ENCODE peak calls at places on chromosomes 7 and 10, in four cellular contexts. B, U, T and I are unnamed samples.

GRCh38 chr7:155309021-155309338 is 11.3 kb downstream of the INSIG1 start:
- DNase-seq in T (no peak), B (no peak), U (no peak), I (no peak)

GRCh38 chr7:130386876-130387275 is 6.6 kb downstream of the CPA1 start:
- DNase-seq in T (no peak), B (no peak), U (no peak), I (no peak)

GRCh38 chr10:20302033-20302432 is 485.8 kb downstream of the PLXDC2 start:
- DNase-seq in B (no peak), U (peak), T (no peak), I (no peak)

GRCh38 chr7:112400141-112400540 is 50.1 kb upstream of the IFRD1 start:
- DNase-seq in T (no peak), U (peak), B (peak), I (no peak)

GRCh38 chr7:112025556-112025955 is 180.6 kb downstream of the DOCK4 start:
- DNase-seq in U (no peak), T (no peak), B (no peak), I (no peak)

GRCh38 chr10:52283174-52283573 is 30.9 kb upstream of the DKK1 start:
- DNase-seq in U (peak), T (no peak), B (peak), I (no peak)

GRCh38 chr7:138872576-138872975 is 74.6 kb upstream of the ATP6V0A4 start:
- DNase-seq in B (peak), U (peak), T (peak), I (no peak)

GRCh38 chr10:52871191-52871843 is 98.7 kb upstream of the MBL2 start:
- DNase-seq in U (no peak), B (no peak), T (no peak), I (no peak)

GRCh38 chr10:104501449-104501848 is 139.6 kb upstream of the SORCS3 start:
- DNase-seq in U (no peak), T (no peak), B (no peak), I (no peak)

GRCh38 chr7:133755922-133756321 is 371.2 kb upstream of the LRGUK start:
- DNase-seq in B (no peak), T (no peak), U (no peak), I (no peak)

GRCh38 chr10:8874972-8875371 is 820.5 kb downstream of the GATA3 start:
- DNase-seq in T (no peak), B (no peak), U (peak), I (no peak)

GRCh38 chr10:52011113-52011512 is 303.0 kb upstream of the DKK1 start:
- DNase-seq in U (no peak), B (peak), T (no peak), I (no peak)

GRCh38 chr10:89503633-89504345 is 31.6 kb downstream of the SLC16A12 start:
- DNase-seq in U (no peak), T (no peak), B (no peak), I (no peak)

GRCh38 chr7:12884033-12884432 is 196.6 kb downstream of the ARL4A start:
- DNase-seq in U (no peak), T (no peak), B (peak), I (no peak)

GRCh38 chr10:71502221-71502620 is 105.5 kb downstream of the CDH23 start:
- DNase-seq in B (no peak), U (no peak), T (no peak), I (no peak)

GRCh38 chr7:44541-44896 is 147.9 kb upstream of the FAM20C start:
- DNase-seq in B (no peak), U (no peak), T (no peak), I (no peak)

GRCh38 chr7:43791-44540 is 148.4 kb upstream of the FAM20C start:
- DNase-seq in B (no peak), T (no peak), U (no peak), I (no peak)

GRCh38 chr7:46123-46829 is 146.1 kb upstream of the FAM20C start:
- DNase-seq in B (no peak), T (no peak), U (no peak), I (no peak)

GRCh38 chr7:45120-46090 is 147.0 kb upstream of the FAM20C start:
- DNase-seq in U (no peak), B (peak), T (no peak), I (no peak)

DNA sequence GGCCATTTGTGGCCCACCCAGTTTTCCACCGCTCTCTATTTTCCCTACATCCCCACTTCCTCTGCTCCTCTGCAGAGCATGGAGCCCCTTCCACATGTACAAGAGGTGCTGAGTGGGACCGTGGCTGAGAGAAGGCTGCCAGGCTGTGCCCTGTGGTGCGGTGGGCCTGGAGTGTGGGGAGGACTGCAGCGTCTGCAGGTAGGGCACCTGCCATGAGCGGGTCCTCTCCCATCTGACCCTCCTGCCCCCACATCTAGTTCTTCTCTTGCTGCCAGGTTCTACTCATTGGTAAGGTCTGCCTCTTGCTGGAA is 145.6 kb upstream of the FAM20C start:
- DNase-seq in B (no peak), U (no peak), T (no peak), I (no peak)
- H3K9ac ChIP-seq in B (no peak), U (no peak), T (no peak), I (no peak)

GRCh38 chr10:21929070-21929469 is 74.5 kb downstream of the DNAJC1 start:
- DNase-seq in T (no peak), B (no peak), U (peak), I (peak)
- TF ChIP-seq EZH2phosphoT487 in T (no peak), B (no peak), U (no peak), I (no peak)

DNA sequence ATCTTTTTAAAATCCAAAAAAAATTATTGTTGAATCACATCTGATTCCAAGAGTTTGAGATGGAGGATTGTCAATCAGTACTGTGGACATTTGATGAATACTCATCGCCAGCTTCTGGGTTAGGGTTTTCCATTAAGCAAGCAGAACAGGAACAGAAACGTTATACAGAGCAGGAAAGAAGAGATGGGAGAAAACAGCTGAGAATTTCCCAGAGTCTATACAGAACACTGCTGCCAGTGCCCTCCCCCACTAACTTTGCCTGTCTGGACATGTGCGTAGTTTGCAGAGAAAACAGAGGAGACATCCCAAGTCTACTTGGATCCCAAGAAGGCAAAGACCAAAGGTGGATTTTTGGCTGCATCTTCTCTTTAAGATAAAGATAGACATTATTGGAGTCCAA is 19.0 kb downstream of the C10orf90 start:
- DNase-seq in U (no peak), T (no peak), B (no peak), I (no peak)
- H3K9ac ChIP-seq in U (no peak), T (no peak), B (no peak), I (no peak)

GRCh38 chr10:133309720-133310398 is 1.1 kb downstream of the ZNF511 start:
- DNase-seq in B (no peak), T (no peak), U (peak), I (no peak)

GRCh38 chr10:133307776-133308430 is 769 bp downstream of the TUBGCP2 start:
- DNase-seq in B (peak), U (peak), T (no peak), I (peak)

GRCh38 chr10:133306941-133307379 is 1.7 kb downstream of the TUBGCP2 start:
- DNase-seq in T (no peak), B (no peak), U (no peak), I (no peak)

GRCh38 chr10:133309111-133309719 is 501 bp downstream of the ZNF511 start:
- DNase-seq in T (peak), B (peak), U (peak), I (peak)

DNA sequence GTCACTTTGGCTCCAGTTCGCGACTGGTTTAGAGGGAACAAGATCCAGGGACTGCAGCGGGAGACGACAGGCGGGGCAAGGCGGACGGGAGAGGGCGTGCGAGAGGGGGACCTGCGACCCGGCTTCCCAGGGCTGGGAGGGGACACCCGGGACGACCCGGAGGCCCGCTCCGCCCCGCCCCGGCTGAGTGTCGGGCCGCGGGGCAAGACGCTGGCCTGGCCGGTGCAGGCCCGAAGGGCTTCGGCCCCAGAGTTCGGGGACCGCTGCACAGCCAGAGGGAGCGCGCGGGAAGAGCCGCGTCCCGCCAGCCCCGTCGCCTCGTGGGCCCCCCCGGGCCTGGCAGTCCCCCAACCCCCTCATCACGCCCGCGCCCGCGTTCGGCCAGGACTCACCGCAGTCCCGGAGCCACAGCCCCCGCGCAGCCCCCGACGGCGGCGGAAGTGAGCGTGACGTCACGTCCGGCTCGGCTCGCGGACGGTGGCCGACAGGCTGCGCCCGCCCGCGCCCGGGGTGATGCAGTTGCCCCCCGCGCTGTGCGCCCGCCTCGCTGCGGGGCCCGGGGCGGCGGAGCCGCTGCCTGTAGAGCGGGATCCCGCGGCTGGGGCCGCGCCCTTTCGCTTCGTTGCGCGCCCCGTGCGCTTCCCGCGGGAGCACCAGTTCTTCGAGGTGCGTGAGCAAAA is at the start of the genes TUBGCP2 and ZNF511:
- DNase-seq in T (no peak), U (peak), B (peak), I (peak)
- TF ChIP-seq EZH2phosphoT487 in T (no peak), U (no peak), B (no peak), I (no peak)

DNA sequence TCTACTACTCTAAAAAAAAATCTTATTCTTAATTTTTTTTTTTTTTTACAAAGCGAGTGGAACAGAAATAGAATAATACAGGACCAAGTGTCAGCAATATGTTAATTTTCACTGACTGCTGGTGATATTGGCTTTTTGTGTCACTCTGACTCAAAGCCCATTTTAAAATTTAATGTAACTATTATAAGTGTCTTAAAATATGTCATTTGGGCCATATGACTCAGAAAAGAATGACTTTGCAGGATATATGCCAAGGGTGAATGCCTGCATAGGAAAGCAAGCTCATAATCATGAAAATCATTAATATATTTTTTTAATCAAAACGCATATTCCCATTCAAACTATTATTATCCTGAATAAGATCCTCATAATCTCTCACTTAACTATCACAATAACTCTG is 149.2 kb downstream of the GNAT3 start:
- DNase-seq in T (no peak), U (peak), B (peak), I (no peak)
- H3K9ac ChIP-seq in T (no peak), U (peak), B (no peak), I (no peak)

GRCh38 chr10:93160829-93161228 is 87.1 kb downstream of the CYP26A1 start:
- DNase-seq in U (peak), B (peak), T (no peak), I (no peak)
- TF ChIP-seq EZH2phosphoT487 in U (no peak), B (no peak), T (no peak), I (no peak)

GRCh38 chr7:107995184-107996071 is 7.5 kb downstream of the LAMB1 start:
- DNase-seq in U (peak), B (peak), T (no peak), I (peak)
- H3K9ac ChIP-seq in U (peak), B (peak), T (no peak), I (no peak)

GRCh38 chr10:58565256-58565655 is 52.6 kb downstream of the BICC1 start:
- DNase-seq in T (no peak), B (no peak), U (no peak), I (no peak)
- TF ChIP-seq EZH2phosphoT487 in T (no peak), B (no peak), U (no peak), I (no peak)

GRCh38 chr7:121244120-121244865 is 84.5 kb upstream of the WNT16 start:
- DNase-seq in T (no peak), B (no peak), U (no peak), I (no peak)
- H3K9ac ChIP-seq in T (no peak), B (no peak), U (no peak), I (no peak)

DNA sequence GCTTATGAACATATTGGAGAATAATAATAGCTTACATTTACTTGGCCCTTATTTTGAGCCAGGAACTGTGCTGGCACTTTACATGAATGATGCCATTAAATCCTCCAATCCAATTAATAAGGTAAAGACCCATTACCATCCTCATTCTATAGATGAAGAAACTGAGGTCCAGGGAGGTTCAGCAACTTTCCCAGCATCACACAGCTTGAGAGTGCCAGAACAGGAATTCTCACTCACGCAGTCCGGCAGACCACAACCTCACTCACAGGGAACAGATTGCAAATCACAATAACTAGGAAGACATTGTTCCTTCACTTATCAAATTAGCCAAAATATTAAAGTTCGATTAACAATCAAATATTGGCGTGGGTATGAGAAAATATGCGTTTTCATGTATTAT is 18.3 kb downstream of the GPRIN2 start:
- DNase-seq in T (no peak), U (no peak), B (no peak), I (no peak)
- TF ChIP-seq EZH2phosphoT487 in T (no peak), U (no peak), B (no peak), I (no peak)